ENCODE peak calls at places on chromosomes 16 and 17, in six cellular contexts. S, P, K, A, X and O are unnamed samples.

GRCh38 chr16:15874745-15875314 is 13.6 kb downstream of the CEP20 start:
- DNase-seq in S (peak; percentile 31), P (peak; percentile 57), K (peak; percentile 61), A (no peak), X (peak; percentile 76), O (peak; percentile 80)

GRCh38 chr16:70664325-70665112 is 18.2 kb downstream of the IL34 start:
- DNase-seq in S (no peak), P (peak; percentile 48), K (no peak), A (no peak), X (no peak), O (no peak)

GRCh38 chr17:31677681-31678080 is 181.4 kb downstream of the COPRS start:
- DNase-seq in S (no peak), P (peak; percentile 17), K (no peak), A (no peak), X (no peak), O (no peak)

GRCh38 chr16:84795338-84796053 is 24.3 kb upstream of the CRISPLD2 start:
- DNase-seq in S (no peak), P (no peak), K (no peak), A (no peak), X (peak; percentile 94), O (peak; percentile 100)

GRCh38 chr17:66667491-66668030 is 167.4 kb upstream of the CACNG5 start:
- DNase-seq in S (no peak), P (no peak), K (no peak), A (no peak), X (no peak), O (no peak)

GRCh38 chr17:40922239-40922638 is 15.2 kb downstream of the KRT23 start:
- DNase-seq in S (no peak), P (no peak), K (peak; percentile 54), A (no peak), X (peak; percentile 90), O (peak; percentile 88)

GRCh38 chr17:1298616-1299015 is 19.2 kb downstream of the TRARG1 start:
- DNase-seq in S (no peak), P (peak; percentile 84), K (no peak), A (peak; percentile 33), X (peak; percentile 3), O (no peak)

GRCh38 chr16:85306793-85307551 is 194.7 kb upstream of the CIBAR2 start:
- DNase-seq in S (no peak), P (no peak), K (no peak), A (no peak), X (no peak), O (no peak)

GRCh38 chr16:77971306-77972131 is 50.8 kb upstream of the CLEC3A start:
- DNase-seq in S (peak; percentile 83), P (peak; percentile 91), K (peak; percentile 61), A (peak; percentile 82), X (peak; percentile 78), O (peak; percentile 75)

GRCh38 chr16:75296606-75297005 is 45.2 kb upstream of the BCAR1 start:
- DNase-seq in S (no peak), P (no peak), K (no peak), A (no peak), X (peak; percentile 30), O (peak; percentile 77)

GRCh38 chr17:20259668-20260067 is 207.7 kb downstream of the LGALS9B start:
- DNase-seq in S (no peak), P (no peak), K (no peak), A (no peak), X (no peak), O (no peak)

GRCh38 chr17:56891751-56892150 is 22.1 kb downstream of the TRIM25 start:
- DNase-seq in S (no peak), P (peak; percentile 78), K (no peak), A (no peak), X (no peak), O (no peak)

GRCh38 chr17:40331743-40332641 is 23.0 kb downstream of the RARA start:
- DNase-seq in S (no peak), P (no peak), K (no peak), A (no peak), X (no peak), O (no peak)

GRCh38 chr17:5203178-5203907 is 11.7 kb upstream of the ZNF594 start:
- DNase-seq in S (no peak), P (no peak), K (peak; percentile 83), A (no peak), X (no peak), O (peak; percentile 51)

GRCh38 chr16:27328937-27329336 is 15.2 kb downstream of the IL4R start:
- DNase-seq in S (no peak), P (no peak), K (no peak), A (no peak), X (no peak), O (no peak)
- H4K91ac ChIP-seq in S (no peak overlapping the region), P (no peak overlapping the region), K (no peak overlapping the region), A (no peak overlapping the region), X (peak overlapping the region; percentile 95), O (peak overlapping the region; percentile 70)

DNA sequence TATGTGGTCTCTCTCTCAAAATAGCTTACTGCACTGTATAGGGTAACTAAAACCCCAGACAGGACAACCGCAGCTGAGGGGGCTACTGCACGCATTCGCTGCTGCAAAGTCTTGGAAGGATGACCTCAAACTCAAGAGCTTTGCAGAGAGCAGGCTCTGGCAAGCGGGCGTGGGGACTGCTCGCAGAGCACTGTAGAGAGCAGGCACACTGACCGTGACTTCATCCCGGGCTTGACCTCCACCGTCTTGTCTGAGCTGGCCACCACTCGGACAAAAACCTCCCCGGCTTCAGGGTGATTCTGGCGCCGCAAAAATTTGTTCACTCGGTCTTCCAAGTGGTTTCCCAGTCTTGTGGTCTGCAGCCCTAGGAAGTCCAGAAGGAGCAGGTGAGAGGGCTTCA is 22.9 kb upstream of the TRAP1 start:
- DNase-seq in S (no peak), P (no peak), K (no peak), A (no peak), X (no peak), O (no peak)
- H4K91ac ChIP-seq in S (no peak overlapping the region), P (no peak overlapping the region), K (no peak overlapping the region), A (no peak overlapping the region), X (no peak overlapping the region), O (no peak overlapping the region)

GRCh38 chr16:20676268-20676828 is 21.1 kb downstream of the ACSM1 start:
- DNase-seq in S (no peak), P (no peak), K (no peak), A (no peak), X (no peak), O (no peak)

GRCh38 chr16:20675488-20676267 is 21.8 kb downstream of the ACSM1 start:
- DNase-seq in S (no peak), P (peak; percentile 79), K (peak; percentile 73), A (peak; percentile 75), X (no peak), O (no peak)

GRCh38 chr16:20674684-20675487 is 22.6 kb downstream of the ACSM1 start:
- DNase-seq in S (no peak), P (no peak), K (peak; percentile 10), A (no peak), X (no peak), O (no peak)

GRCh38 chr16:20676867-20677266 is 20.6 kb downstream of the ACSM1 start:
- DNase-seq in S (no peak), P (no peak), K (no peak), A (no peak), X (no peak), O (no peak)

GRCh38 chr16:20678242-20678641 is 19.2 kb downstream of the ACSM1 start:
- DNase-seq in S (no peak), P (no peak), K (no peak), A (no peak), X (no peak), O (no peak)
- H4K91ac ChIP-seq in S (no peak overlapping the region), P (no peak overlapping the region), K (no peak overlapping the region), A (no peak overlapping the region), X (no peak overlapping the region), O (no peak overlapping the region)

GRCh38 chr17:62852195-62852594 is 44.1 kb upstream of the MARCHF10 start:
- DNase-seq in S (no peak), P (peak; percentile 9), K (no peak), A (no peak), X (no peak), O (no peak)
- H4K91ac ChIP-seq in S (no peak overlapping the region), P (no peak overlapping the region), K (peak overlapping the region; percentile 28), A (no peak overlapping the region), X (no peak overlapping the region), O (no peak overlapping the region)

DNA sequence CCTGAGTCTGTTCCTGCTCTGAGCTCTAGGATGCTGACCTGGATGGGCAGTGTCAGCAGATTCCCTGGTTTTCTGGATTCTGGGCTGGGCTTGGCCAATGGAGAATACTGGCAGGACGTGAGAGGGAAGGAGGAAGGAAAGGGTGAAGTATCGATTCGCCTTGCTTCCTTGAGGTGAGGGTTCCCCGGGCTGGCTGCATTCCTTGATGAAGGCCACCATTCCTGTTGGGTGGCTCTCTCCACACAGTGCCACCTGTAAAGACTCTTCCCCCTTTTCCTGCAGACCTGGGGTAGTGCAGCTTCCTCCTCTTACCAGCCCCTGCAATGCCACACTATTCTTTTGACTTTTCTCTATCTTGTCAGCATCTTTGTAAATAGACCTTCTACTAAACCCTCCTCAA is 58.1 kb upstream of the TANC2 start:
- DNase-seq in S (no peak), P (no peak), K (no peak), A (no peak), X (no peak), O (no peak)
- H4K91ac ChIP-seq in S (no peak overlapping the region), P (no peak overlapping the region), K (no peak overlapping the region), A (no peak overlapping the region), X (no peak overlapping the region), O (no peak overlapping the region)

GRCh38 chr17:49939318-49939717 is 29.7 kb upstream of the DLX4 start:
- DNase-seq in S (no peak), P (no peak), K (no peak), A (no peak), X (no peak), O (no peak)
- H4K91ac ChIP-seq in S (no peak overlapping the region), P (no peak overlapping the region), K (no peak overlapping the region), A (no peak overlapping the region), X (no peak overlapping the region), O (no peak overlapping the region)

GRCh38 chr16:3144331-3144881 is 9.6 kb downstream of the ZNF213 start:
- DNase-seq in S (no peak), P (peak; percentile 26), K (peak; percentile 12), A (no peak), X (no peak), O (no peak)
- H4K91ac ChIP-seq in S (no peak overlapping the region), P (no peak overlapping the region), K (no peak overlapping the region), A (no peak overlapping the region), X (no peak overlapping the region), O (no peak overlapping the region)

GRCh38 chr16:88599092-88599733 is 29.0 kb downstream of the ZC3H18 start:
- DNase-seq in S (no peak), P (no peak), K (peak; percentile 9), A (no peak), X (no peak), O (no peak)

GRCh38 chr16:88601313-88602036 is 31.3 kb downstream of the ZC3H18 start:
- DNase-seq in S (no peak), P (no peak), K (no peak), A (no peak), X (no peak), O (no peak)

GRCh38 chr16:88600539-88600896 is 30.3 kb downstream of the ZC3H18 start:
- DNase-seq in S (no peak), P (no peak), K (no peak), A (no peak), X (no peak), O (no peak)

GRCh38 chr16:88599825-88600538 is 29.8 kb downstream of the ZC3H18 start:
- DNase-seq in S (no peak), P (no peak), K (no peak), A (no peak), X (no peak), O (no peak)

DNA sequence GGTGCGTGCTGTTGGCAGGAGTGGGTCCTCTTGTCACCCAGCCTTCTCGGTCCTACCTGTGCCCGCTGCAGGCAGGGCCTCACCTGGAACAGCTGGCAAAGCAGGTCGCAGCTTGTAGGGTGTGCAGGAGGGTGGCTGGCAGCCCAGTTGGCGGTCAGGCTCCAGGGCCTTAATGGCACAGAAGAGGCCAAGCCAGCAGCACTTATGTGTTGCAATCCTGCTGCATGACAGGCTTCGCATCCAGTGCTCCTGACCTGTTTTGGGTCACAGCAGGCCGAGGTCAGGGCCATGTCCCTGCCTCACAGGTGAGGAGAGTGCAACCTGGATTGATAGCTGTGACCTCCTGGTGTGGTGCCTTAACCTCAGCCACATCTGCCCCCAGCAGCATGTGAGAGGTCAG is 31.9 kb downstream of the ZC3H18 start:
- DNase-seq in S (no peak), P (no peak), K (no peak), A (no peak), X (no peak), O (no peak)
- H4K91ac ChIP-seq in S (no peak overlapping the region), P (no peak overlapping the region), K (no peak overlapping the region), A (no peak overlapping the region), X (no peak overlapping the region), O (no peak overlapping the region)